ENCODE peak calls at places on chromosome 18, in five cellular contexts. I is SK-N-SH, X is GM12878, R is HCT116, W is HepG2. H is an unnamed sample.

GRCh38 chr18:36424741-36425142 is 127.2 kb downstream of the FHOD3 start:
- DNase-seq in I (peak), X (no peak), R (peak), W (peak), H (peak)

GRCh38 chr18:56235061-56235772 is 403.2 kb downstream of the TXNL1 start:
- DNase-seq in I (no peak), X (no peak), R (no peak), W (no peak), H (no peak)

GRCh38 chr18:54923339-54923956 is 35.8 kb downstream of the CCDC68 start:
- DNase-seq in I (no peak), X (no peak), R (no peak), W (peak), H (no peak)

GRCh38 chr18:12500986-12501385 is 93.3 kb downstream of the PRELID3A start:
- DNase-seq in I (no peak), X (no peak), R (no peak), W (peak), H (no peak)

GRCh38 chr18:76922107-76922506 is 99.8 kb downstream of the ZNF236 start:
- DNase-seq in I (peak), X (peak), R (peak), W (peak), H (peak)

GRCh38 chr18:35617865-35618264 is 36.3 kb downstream of the GALNT1 start:
- DNase-seq in I (no peak), X (no peak), R (no peak), W (no peak), H (no peak)

GRCh38 chr18:78512080-78512601 is 467.5 kb upstream of the SALL3 start:
- DNase-seq in I (no peak), X (no peak), R (no peak), W (no peak), H (no peak)

GRCh38 chr18:32470136-32470712 is 458 bp downstream of the GAREM1 start:
- DNase-seq in I (no peak), X (no peak), R (no peak), W (no peak), H (peak)

GRCh38 chr18:41809652-41810051 is 145.4 kb upstream of the PIK3C3 start:
- DNase-seq in I (no peak), X (no peak), R (no peak), W (no peak), H (no peak)

GRCh38 chr18:50293039-50293438 is 5.5 kb upstream of the CXXC1 start:
- DNase-seq in I (no peak), X (no peak), R (no peak), W (no peak), H (no peak)

GRCh38 chr18:46098616-46098933 is 479 bp upstream of the ATP5F1A start:
- DNase-seq in I (no peak), X (no peak), R (no peak), W (no peak), H (no peak)

GRCh38 chr18:79923896-79924585 is 27.4 kb downstream of the SLC66A2 start:
- DNase-seq in I (no peak), X (no peak), R (no peak), W (no peak), H (no peak)

GRCh38 chr18:57831597-57832377 is 28.7 kb upstream of the ATP8B1 start:
- DNase-seq in I (no peak), X (no peak), R (no peak), W (no peak), H (no peak)

GRCh38 chr18:77009675-77010074 is 122.9 kb downstream of the MBP start:
- DNase-seq in I (no peak), X (no peak), R (no peak), W (no peak), H (no peak)

GRCh38 chr18:13639196-13639595 is 87.2 kb downstream of the FAM210A start:
- DNase-seq in I (no peak), X (no peak), R (no peak), W (no peak), H (no peak)

GRCh38 chr18:46868171-46868921 is 49.0 kb downstream of the PIAS2 start:
- DNase-seq in I (no peak), X (no peak), R (no peak), W (no peak), H (no peak)

GRCh38 chr18:79950440-79951341 is 762 bp downstream of the SLC66A2 start:
- DNase-seq in I (peak), X (no peak), R (no peak), W (no peak), H (peak)

GRCh38 chr18:27627927-27628326 is 442.8 kb upstream of the CHST9 start:
- DNase-seq in I (no peak), X (no peak), R (no peak), W (no peak), H (no peak)

GRCh38 chr18:73244411-73244810 is 376.6 kb upstream of the NETO1 start:
- DNase-seq in I (no peak), X (no peak), R (no peak), W (no peak), H (no peak)

GRCh38 chr18:49788327-49788908 is 24.9 kb downstream of the ACAA2 start:
- DNase-seq in I (no peak), X (peak), R (no peak), W (no peak), H (no peak)

GRCh38 chr18:22086973-22087372 is 82.4 kb upstream of the GATA6 start:
- DNase-seq in I (no peak), X (no peak), R (no peak), W (no peak), H (no peak)

GRCh38 chr18:23231340-23232021 is 96.2 kb downstream of the CABLES1 start:
- DNase-seq in I (peak), X (peak), R (no peak), W (no peak), H (peak)
- TF ChIP-seq ZBTB33 in I (no peak), X (no peak), R (no peak), W (no peak), H (no peak)

DNA sequence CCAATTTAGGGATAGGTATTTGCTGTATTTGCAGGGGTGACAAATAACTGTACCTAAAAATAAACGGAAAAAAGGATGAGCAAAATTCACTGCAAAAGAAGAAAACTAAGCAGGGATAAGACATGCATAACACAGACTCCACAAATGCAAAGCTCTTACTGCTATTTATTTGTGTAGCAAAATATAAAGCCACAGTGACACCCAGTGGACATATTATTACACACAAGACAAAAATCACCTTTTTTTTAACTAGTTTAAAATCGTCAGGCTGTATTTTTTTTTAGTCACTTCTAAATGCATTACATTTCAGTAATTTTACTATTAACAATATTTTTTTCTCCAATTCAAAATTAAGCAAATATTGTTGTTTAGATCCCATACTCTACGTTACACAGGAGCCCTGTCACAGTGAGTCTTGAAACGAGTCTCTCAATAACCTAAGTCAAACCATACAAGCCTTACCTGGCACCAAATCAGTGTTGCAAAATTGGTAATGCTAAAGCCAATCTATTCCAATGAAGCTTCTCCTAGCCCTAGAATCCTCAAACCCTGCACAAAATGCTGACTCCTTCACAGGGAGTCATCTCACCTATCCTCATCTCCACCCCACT is 23.7 kb downstream of the METTL4 start:
- DNase-seq in I (peak), X (peak), R (peak), W (peak), H (peak)
- TF ChIP-seq ZBTB33 in I (no peak), X (no peak), R (no peak), W (no peak), H (no peak)

DNA sequence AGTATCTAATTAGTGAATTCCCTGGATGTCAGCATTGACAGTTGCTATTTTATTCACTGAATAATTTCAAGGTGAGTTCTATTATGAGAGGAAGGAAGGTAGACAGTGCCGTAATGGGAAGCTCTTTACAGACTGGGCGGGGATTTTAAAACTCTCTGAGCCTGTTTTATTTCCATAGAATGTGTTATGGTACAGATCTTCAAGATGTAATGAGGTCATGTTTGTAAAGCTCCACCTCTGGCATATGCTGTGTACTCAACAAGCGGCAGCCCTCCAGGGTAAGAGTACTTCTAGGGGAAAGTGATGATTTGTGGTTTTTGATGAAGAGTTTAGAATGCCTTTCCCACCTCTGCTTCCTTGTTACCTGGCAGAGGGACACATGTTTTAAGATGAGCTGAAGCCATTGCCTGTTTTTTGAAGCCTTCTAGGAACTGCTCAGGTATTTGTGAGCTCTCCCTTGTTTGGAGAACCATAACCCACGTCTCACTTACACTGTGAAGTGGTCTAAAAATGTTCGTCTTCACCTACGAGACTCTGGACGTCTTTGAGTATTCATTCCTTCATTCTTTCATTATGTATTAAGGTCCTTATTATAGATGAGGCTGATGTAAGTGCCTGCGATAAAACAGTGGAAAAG is 251.2 kb downstream of the PTGR3 start:
- DNase-seq in I (no peak), X (no peak), R (no peak), W (no peak), H (no peak)
- TF ChIP-seq ZBTB33 in I (no peak), X (no peak), R (no peak), W (no peak), H (no peak)

DNA sequence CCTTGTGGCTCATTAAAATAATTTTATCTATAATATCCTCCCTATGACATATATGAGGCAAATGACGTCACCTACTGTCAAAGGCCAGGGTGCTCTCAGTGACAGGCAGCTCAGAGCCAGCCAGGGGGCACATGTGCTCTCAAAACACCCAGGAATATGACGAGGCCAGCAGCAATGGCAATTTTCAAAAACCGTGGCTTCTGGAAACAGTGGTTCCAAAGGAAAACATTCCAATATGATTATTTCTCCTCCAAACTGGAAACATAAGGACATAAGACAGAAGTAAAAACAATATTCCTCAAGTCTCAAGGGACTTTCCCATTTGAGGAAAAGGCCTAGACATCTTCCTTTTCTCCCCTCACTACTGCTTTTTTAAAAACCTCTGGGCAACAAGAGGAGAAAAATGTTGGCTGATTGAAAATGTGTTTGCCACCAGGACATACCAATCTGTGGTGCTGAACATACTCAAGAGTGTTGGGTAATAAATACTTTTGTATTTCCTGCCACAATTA is 40.8 kb downstream of the RNF152 start:
- DNase-seq in I (peak), X (no peak), R (no peak), W (no peak), H (no peak)
- TF ChIP-seq ZBTB33 in I (no peak), X (no peak), R (no peak), W (no peak), H (no peak)

GRCh38 chr18:4125246-4125938 is 329.7 kb downstream of the DLGAP1 start:
- DNase-seq in I (no peak), X (no peak), R (no peak), W (no peak), H (no peak)
- TF ChIP-seq ZBTB33 in I (no peak), X (no peak), R (no peak), W (no peak), H (no peak)